ENCODE peak calls at places on chromosomes 5 and 9, in five cellular contexts. R is HepG2, M is K562, A is GM12878, X is SK-N-SH. Q is an unnamed sample.
A peak's percentile ranks its signal among the peaks of the same experiment; 100 is the strongest.

GRCh38 chr5:124954784-124955183 is 208.3 kb upstream of the ZNF608 start:
- DNase-seq in A (no peak), R (no peak), X (no peak), M (no peak), Q (no peak)

GRCh38 chr5:542693-543311 is 18.6 kb upstream of the SLC9A3 start:
- DNase-seq in X (no peak), R (no peak), A (no peak), M (no peak), Q (no peak)

GRCh38 chr5:87524217-87524616 is 111.5 kb upstream of the CCNH start:
- DNase-seq in R (no peak), X (no peak), A (no peak), M (no peak), Q (no peak)

GRCh38 chr5:119409235-119409815 is 43.0 kb upstream of the HSD17B4 start:
- DNase-seq in X (no peak), M (no peak), A (no peak), R (no peak), Q (no peak)

GRCh38 chr5:80697100-80697499 is 42.3 kb upstream of the DHFR start:
- DNase-seq in R (no peak), A (no peak), M (no peak), X (no peak), Q (no peak)

GRCh38 chr5:77076961-77077820 is 9.9 kb downstream of the ZBED3 start:
- DNase-seq in M (peak; percentile 81), R (no peak), X (peak; percentile 94), A (no peak), Q (peak; percentile 58)

GRCh38 chr5:132497488-132497997 is 7.0 kb upstream of the IRF1 start:
- DNase-seq in A (no peak), R (no peak), M (no peak), X (peak; percentile 31), Q (peak; percentile 95)

GRCh38 chr5:180135967-180136641 is 64.5 kb upstream of the RNF130 start:
- DNase-seq in R (no peak), X (no peak), A (no peak), M (no peak), Q (no peak)

GRCh38 chr5:131104169-131104775 is 60.8 kb downstream of the HINT1 start:
- DNase-seq in M (no peak), X (no peak), R (no peak), A (no peak), Q (no peak)

GRCh38 chr5:91162534-91163381 is 220.4 kb downstream of the ARRDC3 start:
- DNase-seq in X (no peak), A (peak; percentile 78), R (peak; percentile 48), M (no peak), Q (peak; percentile 95)

GRCh38 chr9:33690156-33690908 is 105.0 kb upstream of the PRSS3 start:
- DNase-seq in X (no peak), A (no peak), M (no peak), R (no peak), Q (no peak)

DNA sequence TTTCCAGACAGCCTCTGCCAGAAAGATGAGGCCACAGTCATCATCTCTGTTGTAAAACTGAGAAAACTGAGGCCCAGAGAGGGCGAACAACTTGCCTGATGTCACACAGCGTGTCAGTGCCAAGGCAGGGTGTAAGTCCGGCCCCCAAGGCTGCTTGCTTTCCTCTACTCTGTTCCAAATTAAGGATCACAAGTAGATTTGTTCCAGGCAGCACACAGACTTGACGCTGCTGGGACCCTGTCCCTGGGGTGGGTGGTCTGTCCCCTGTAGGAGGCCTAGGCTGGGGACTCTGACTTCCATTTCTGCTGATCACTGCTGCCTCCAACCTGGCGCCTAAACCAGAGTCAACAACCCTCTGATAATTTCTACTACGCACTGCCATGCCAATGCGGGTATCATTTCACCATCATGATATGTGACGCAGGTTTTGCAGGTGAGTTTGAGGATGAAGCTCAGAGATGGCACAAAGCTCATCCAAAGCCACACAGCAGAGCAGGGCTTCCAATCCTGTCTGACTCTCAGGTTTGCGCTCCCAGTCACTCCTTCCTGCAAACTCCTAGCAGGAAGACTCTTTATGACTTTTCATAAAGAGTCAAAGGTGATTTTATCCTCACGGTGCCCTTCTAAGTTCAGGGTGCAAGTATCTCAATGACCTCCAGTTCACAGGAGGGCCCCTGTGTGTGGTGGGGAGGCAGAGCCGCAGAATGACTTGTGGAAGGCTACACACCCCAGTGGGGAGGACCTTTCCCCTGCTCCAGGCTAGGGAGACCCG is 13.6 kb upstream of the RALGDS start:
- DNase-seq in M (no peak), R (no peak), A (no peak), X (no peak), Q (no peak)
- TF ChIP-seq MXI1 in M (no peak), R (no peak), A (no peak), X (no peak), Q (no peak)

GRCh38 chr9:37005517-37006140 is 28.4 kb downstream of the PAX5 start:
- DNase-seq in X (no peak), A (no peak), R (no peak), M (no peak), Q (no peak)

GRCh38 chr9:37002036-37002412 is 32.0 kb downstream of the PAX5 start:
- DNase-seq in A (no peak), M (no peak), R (no peak), X (no peak), Q (no peak)

GRCh38 chr9:37007295-37007694 is 26.8 kb downstream of the PAX5 start:
- DNase-seq in R (no peak), A (no peak), X (no peak), M (no peak), Q (no peak)

GRCh38 chr9:37002413-37003217 is 31.5 kb downstream of the PAX5 start:
- DNase-seq in X (no peak), R (no peak), A (no peak), M (no peak), Q (no peak)

DNA sequence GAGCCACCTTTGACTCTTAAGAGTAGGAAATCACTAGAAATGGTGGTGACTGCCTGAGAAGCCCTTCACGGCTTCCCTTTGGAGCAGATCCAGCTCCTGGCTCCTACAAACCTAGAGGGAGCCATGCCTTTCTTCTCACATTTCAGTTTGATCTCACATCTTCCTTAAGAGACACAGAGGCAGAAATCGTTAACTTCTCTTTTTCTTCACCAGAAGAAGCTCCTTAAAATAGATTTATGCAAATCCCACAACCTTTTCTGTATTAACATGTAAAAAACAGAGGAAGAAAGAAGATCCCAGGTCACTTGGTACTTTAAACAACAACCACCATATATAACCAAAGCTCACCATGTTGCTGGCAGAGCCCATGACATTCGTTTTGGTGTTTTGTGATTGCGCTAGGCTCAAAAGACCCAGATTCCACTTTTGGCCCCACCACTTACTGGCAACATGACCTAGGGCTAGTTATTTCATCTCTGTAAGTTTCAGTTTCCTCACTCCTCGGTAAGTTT is 29.6 kb downstream of the PAX5 start:
- DNase-seq in X (no peak), A (no peak), M (no peak), R (no peak), Q (no peak)
- TF ChIP-seq MXI1 in X (no peak), A (no peak), M (no peak), R (no peak), Q (no peak)

GRCh38 chr5:59002162-59002825 is 419.4 kb downstream of the RAB3C start:
- DNase-seq in R (no peak), X (no peak), M (no peak), A (no peak), Q (no peak)
- TF ChIP-seq MXI1 in R (no peak), X (no peak), M (no peak), A (no peak), Q (no peak)

GRCh38 chr9:134626141-134626423 is 15.5 kb upstream of the COL5A1 start:
- DNase-seq in R (no peak), X (no peak), M (no peak), A (no peak), Q (no peak)

GRCh38 chr9:134624119-134624826 is 17.3 kb upstream of the COL5A1 start:
- DNase-seq in X (no peak), R (no peak), M (no peak), A (no peak), Q (no peak)

GRCh38 chr9:134626576-134627416 is 14.8 kb upstream of the COL5A1 start:
- DNase-seq in M (no peak), A (no peak), X (no peak), R (no peak), Q (peak; percentile 59)

GRCh38 chr9:134624827-134625181 is 16.8 kb upstream of the COL5A1 start:
- DNase-seq in M (no peak), A (no peak), X (no peak), R (no peak), Q (peak; percentile 87)

GRCh38 chr9:134625361-134626140 is 16.1 kb upstream of the COL5A1 start:
- DNase-seq in R (no peak), A (no peak), M (no peak), X (no peak), Q (peak; percentile 50)
- TF ChIP-seq MXI1 in R (no peak), A (no peak), M (no peak), X (no peak), Q (no peak)

Q was measured in IMR-90.